ENCODE peak calls at places on chromosome 14, in five cellular contexts. B is HuH-7, C is foreskin fibroblast, G is cardiac muscle cell, K is DMS79 treated with DMSO at 0.1 percent for 48 hours. T is an unnamed sample.

GRCh38 chr14:94051115-94051514 is 25.0 kb downstream of the OTUB2 start:
- DNase-seq in B (no peak), C (peak; percentile 29), G (peak; percentile 66), K (no peak), T (no peak)

GRCh38 chr14:105126126-105126969 is 42.2 kb downstream of the JAG2 start:
- DNase-seq in B (no peak), C (no peak), G (no peak), K (no peak), T (no peak)

GRCh38 chr14:50875359-50876090 is 3.7 kb downstream of the ABHD12B start:
- DNase-seq in B (peak; percentile 63), C (peak; percentile 38), G (no peak), K (no peak), T (no peak)

GRCh38 chr14:29529418-29529817 is 398.2 kb downstream of the PRKD1 start:
- DNase-seq in B (peak; percentile 16), C (no peak), G (peak; percentile 7), K (no peak), T (peak; percentile 77)

GRCh38 chr14:100621806-100622205 is 34.6 kb upstream of the BEGAIN start:
- DNase-seq in B (no peak), C (no peak), G (no peak), K (no peak), T (no peak)

GRCh38 chr14:77838756-77839565 is 39.1 kb downstream of the ADCK1 start:
- DNase-seq in B (no peak), C (no peak), G (no peak), K (no peak), T (no peak)

GRCh38 chr14:83208346-83208745 is 1674.7 kb upstream of the SEL1L start:
- DNase-seq in B (no peak), C (no peak), G (no peak), K (no peak), T (no peak)

GRCh38 chr14:53925201-53925766 is 31.3 kb downstream of the BMP4 start:
- DNase-seq in B (no peak), C (peak; percentile 65), G (peak; percentile 5), K (no peak), T (no peak)

GRCh38 chr14:68771631-68772030 is 21.2 kb downstream of the ZFP36L1 start:
- DNase-seq in B (no peak), C (no peak), G (no peak), K (no peak), T (no peak)

GRCh38 chr14:54834727-54835126 is 67.9 kb downstream of the GCH1 start:
- DNase-seq in B (no peak), C (no peak), G (no peak), K (no peak), T (no peak)

GRCh38 chr14:92969470-92970232 is 46.7 kb downstream of the CHGA start:
- DNase-seq in B (no peak), C (no peak), G (no peak), K (no peak), T (no peak)

GRCh38 chr14:68767248-68767645 is 25.6 kb downstream of the ZFP36L1 start:
- DNase-seq in B (no peak), C (no peak), G (no peak), K (no peak), T (no peak)

GRCh38 chr14:61479746-61480502 is 158.5 kb downstream of the PRKCH start:
- DNase-seq in B (no peak), C (no peak), G (peak; percentile 48), K (no peak), T (no peak)

GRCh38 chr14:85188836-85189235 is 341.1 kb upstream of the FLRT2 start:
- DNase-seq in B (no peak), C (no peak), G (no peak), K (peak; percentile 32), T (no peak)

GRCh38 chr14:65718629-65719028 is 306.1 kb downstream of the FUT8 start:
- DNase-seq in B (no peak), C (no peak), G (no peak), K (no peak), T (no peak)

GRCh38 chr14:63277784-63278183 is 41.0 kb downstream of the GPHB5 start:
- DNase-seq in B (no peak), C (no peak), G (no peak), K (peak; percentile 69), T (no peak)

GRCh38 chr14:23091294-23092225 is 3.4 kb downstream of the ACIN1 start:
- DNase-seq in B (no peak), C (no peak), G (no peak), K (no peak), T (no peak)